ENCODE peak calls at places on chromosome 4, in six cellular contexts. T, L, H, C, P and F are unnamed samples.

GRCh38 chr4:48594185-48594584 is 104.1 kb downstream of the ZAR1 start:
- DNase-seq in T (no peak), L (no peak), H (no peak), C (no peak), P (no peak), F (no peak)

GRCh38 chr4:72424006-72424405 is 145.0 kb downstream of the ADAMTS3 start:
- DNase-seq in T (no peak), L (no peak), H (no peak), C (no peak), P (no peak), F (no peak)

GRCh38 chr4:9735515-9735914 is 45.9 kb upstream of the DRD5 start:
- DNase-seq in T (no peak), L (no peak), H (no peak), C (no peak), P (no peak), F (no peak)

GRCh38 chr4:69054578-69055200 is 41.6 kb upstream of the UGT2B7 start:
- DNase-seq in T (peak), L (no peak), H (no peak), C (no peak), P (no peak), F (no peak)

GRCh38 chr4:38868055-38868965 is 704 bp downstream of the FAM114A1 start:
- DNase-seq in T (no peak), L (peak), H (peak), C (peak), P (peak), F (no peak)

GRCh38 chr4:90113881-90114457 is 13.2 kb upstream of the CCSER1 start:
- DNase-seq in T (peak), L (no peak), H (no peak), C (no peak), P (no peak), F (no peak)

GRCh38 chr4:83606898-83607297 is 71.0 kb downstream of the GPAT3 start:
- DNase-seq in T (no peak), L (no peak), H (peak), C (no peak), P (no peak), F (no peak)

GRCh38 chr4:1598641-1599481 is 85.3 kb downstream of the FAM53A start:
- DNase-seq in T (no peak), L (no peak), H (no peak), C (no peak), P (no peak), F (peak)

GRCh38 chr4:104896623-104897296 is 249.9 kb upstream of the TET2 start:
- DNase-seq in T (no peak), L (no peak), H (no peak), C (no peak), P (no peak), F (no peak)

GRCh38 chr4:55321707-55322264 is 24.3 kb upstream of the SRD5A3 start:
- DNase-seq in T (peak), L (peak), H (peak), C (peak), P (peak), F (peak)

GRCh38 chr4:123396294-123397275 is at the start of gene SPRY1:
- DNase-seq in T (peak), L (peak), H (peak), C (peak), P (peak), F (peak)

GRCh38 chr4:120209706-120210105 is 143.1 kb upstream of the MAD2L1 start:
- DNase-seq in T (no peak), L (no peak), H (no peak), C (no peak), P (no peak), F (no peak)

DNA sequence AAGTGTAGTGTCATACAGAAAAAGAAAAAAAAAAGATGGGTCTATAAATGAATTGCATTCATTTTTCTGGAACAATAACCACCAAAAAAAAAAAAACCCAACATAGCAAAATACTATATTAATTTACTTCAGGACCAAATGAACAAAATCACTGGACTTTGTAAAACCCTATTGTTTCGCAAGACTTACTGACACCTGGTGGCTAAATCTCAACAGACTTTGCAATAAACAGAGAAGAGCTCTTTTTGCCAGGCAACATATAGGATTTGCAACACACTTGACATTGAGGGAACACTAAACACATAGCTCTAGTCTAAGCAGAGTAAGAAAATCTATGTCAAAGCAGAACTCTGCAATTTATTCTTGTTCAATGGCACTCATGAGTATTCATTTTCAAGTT is 990.2 kb downstream of the STPG2 start:
- DNase-seq in T (peak), L (no peak), H (no peak), C (no peak), P (no peak), F (no peak)
- TF ChIP-seq CTCF in T (peak), L (peak), H (no peak), C (peak), P (no peak), F (no peak)

DNA sequence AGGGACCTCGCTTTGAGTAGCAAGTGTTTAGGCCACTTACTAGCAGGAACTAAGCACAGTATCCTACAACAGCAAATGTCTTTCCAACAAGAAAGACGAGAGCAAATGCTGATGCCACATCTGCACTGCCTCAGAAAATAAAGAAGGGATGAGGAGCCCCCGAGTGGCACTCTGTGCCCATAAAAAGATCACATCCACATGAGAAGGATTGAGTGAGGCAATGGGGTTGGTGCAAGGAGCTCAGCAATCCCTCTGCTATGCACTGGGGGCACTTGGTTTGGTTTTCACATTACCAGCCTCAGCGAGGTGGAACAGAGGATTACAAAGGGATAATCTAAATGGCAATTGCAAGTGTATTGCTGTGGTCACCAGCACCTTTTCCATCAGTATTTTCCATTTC is 252.8 kb upstream of the SLC7A11 start:
- DNase-seq in T (peak), L (no peak), H (no peak), C (no peak), P (no peak), F (no peak)
- TF ChIP-seq CTCF in T (peak), L (no peak), H (no peak), C (no peak), P (no peak), F (no peak)

DNA sequence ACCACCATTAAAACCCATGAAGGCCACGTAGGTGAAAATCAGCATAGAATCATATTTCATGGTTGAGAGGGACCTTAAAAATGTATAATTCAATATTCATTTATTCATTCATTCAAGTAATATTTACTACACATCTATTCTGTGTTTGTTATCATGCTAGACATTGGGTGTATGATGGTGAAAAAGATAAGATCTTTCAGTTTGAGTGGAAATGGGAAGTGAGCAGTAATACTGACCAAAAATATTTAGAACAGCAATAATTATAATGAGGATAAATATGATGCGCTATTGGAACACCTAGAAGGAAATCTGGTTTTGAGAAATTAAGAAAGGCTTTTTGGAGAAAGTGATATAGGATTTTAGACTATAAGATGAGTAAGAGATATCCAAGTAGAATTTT is 28.0 kb downstream of the DKK2 start:
- DNase-seq in T (no peak), L (no peak), H (no peak), C (no peak), P (no peak), F (no peak)
- TF ChIP-seq CTCF in T (no peak), L (no peak), H (no peak), C (no peak), P (no peak), F (no peak)

GRCh38 chr4:108013955-108014354 is 24.3 kb downstream of the HADH start:
- DNase-seq in T (no peak), L (no peak), H (no peak), C (no peak), P (no peak), F (no peak)
- TF ChIP-seq CTCF in T (no peak), L (no peak), H (no peak), C (no peak), P (no peak), F (no peak)

GRCh38 chr4:99462875-99463464 is 27.8 kb upstream of the ADH7 start:
- DNase-seq in T (peak), L (peak), H (peak), C (peak), P (peak), F (peak)
- TF ChIP-seq CTCF in T (peak), L (peak), H (peak), C (peak), P (peak), F (peak)

GRCh38 chr4:159097144-159097543 is 5.7 kb upstream of the RAPGEF2 start:
- DNase-seq in T (no peak), L (no peak), H (no peak), C (no peak), P (no peak), F (no peak)
- TF ChIP-seq CTCF in T (no peak), L (no peak), H (no peak), C (no peak), P (no peak), F (no peak)

DNA sequence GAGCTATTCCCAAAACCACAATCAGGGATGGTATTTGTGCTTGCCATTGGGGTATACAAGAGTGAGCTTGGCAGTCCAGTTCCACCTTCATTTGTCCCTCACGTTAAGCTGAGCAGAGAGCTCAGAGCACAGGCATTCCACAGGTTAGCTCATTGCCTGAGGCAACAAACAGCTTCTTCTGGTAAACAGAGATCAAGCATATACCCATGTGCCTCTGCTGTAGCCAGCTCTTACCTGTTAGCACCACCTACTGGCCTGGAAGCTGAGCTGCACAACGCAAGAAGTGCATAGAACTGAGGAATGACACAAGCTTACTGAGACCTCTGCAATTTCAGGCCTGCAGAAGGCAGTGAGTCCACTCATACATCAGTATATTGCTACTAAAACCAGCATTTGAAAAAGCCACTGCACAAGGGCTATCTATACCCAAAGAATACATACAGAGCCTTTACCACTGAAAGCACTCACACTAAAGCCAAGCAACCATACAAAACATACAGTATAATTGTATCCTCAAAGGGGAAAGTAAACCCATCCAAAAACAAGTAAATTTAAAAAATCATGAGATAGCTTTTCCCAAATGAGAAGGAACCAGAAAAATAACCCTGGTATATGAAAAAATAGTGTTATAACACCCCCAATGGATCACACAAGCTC is 258.3 kb upstream of the GABRA2 start:
- DNase-seq in T (peak), L (peak), H (no peak), C (peak), P (no peak), F (peak)
- TF ChIP-seq CTCF in T (peak), L (peak), H (no peak), C (peak), P (no peak), F (peak)

GRCh38 chr4:143270266-143270838 is 66.3 kb upstream of the GAB1 start:
- DNase-seq in T (no peak), L (no peak), H (no peak), C (no peak), P (no peak), F (no peak)

DNA sequence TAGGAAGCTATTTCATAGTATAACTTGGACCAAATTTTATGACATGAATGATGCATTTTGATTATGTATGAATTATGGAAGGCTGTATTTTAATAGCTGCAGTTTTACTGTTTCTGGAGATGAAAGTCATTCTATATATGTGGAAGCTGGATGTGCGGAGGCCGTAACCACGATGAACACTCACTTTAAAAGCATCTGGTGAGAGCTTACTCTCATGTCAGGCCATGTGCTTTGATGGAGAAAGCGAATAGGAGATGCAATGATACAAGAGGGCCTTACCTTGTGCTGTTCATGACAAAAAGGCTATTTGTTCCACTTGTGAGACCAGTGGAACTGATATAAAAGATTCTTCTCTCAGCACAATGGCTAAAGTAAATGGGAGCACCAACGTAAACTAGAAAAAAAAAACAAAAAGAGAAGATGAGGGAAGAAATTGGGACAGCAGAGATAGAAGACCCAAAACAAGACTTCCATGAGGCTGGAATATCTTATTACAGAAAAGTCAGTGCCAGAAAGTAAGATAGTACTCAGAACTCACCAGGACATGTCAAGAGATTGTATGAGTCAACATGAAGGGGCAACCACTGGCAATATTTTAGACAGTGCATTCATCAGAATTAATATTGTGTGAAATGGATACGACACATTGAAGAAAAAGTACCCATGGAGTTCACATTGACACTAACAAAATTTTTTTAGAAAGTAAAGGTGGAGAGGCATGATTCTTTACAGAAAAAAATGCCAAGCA is 63.3 kb upstream of the GAB1 start:
- DNase-seq in T (no peak), L (no peak), H (no peak), C (no peak), P (no peak), F (no peak)
- TF ChIP-seq CTCF in T (no peak), L (no peak), H (no peak), C (no peak), P (no peak), F (no peak)

GRCh38 chr4:183540498-183540953 is 35.7 kb downstream of the ING2 start:
- DNase-seq in T (no peak), L (no peak), H (peak), C (no peak), P (no peak), F (no peak)
- TF ChIP-seq CTCF in T (no peak), L (no peak), H (no peak), C (no peak), P (no peak), F (no peak)

GRCh38 chr4:73970945-73971344 is 10.9 kb downstream of the PF4 start:
- DNase-seq in T (no peak), L (no peak), H (no peak), C (no peak), P (no peak), F (no peak)

GRCh38 chr4:73967891-73968290 is 13.9 kb downstream of the PF4 start:
- DNase-seq in T (no peak), L (no peak), H (no peak), C (no peak), P (no peak), F (no peak)

GRCh38 chr4:73962724-73963123 is 19.1 kb downstream of the PF4 start:
- DNase-seq in T (no peak), L (no peak), H (no peak), C (no peak), P (no peak), F (no peak)

GRCh38 chr4:73970011-73970410 is 11.8 kb downstream of the PF4 start:
- DNase-seq in T (no peak), L (no peak), H (no peak), C (no peak), P (no peak), F (no peak)

DNA sequence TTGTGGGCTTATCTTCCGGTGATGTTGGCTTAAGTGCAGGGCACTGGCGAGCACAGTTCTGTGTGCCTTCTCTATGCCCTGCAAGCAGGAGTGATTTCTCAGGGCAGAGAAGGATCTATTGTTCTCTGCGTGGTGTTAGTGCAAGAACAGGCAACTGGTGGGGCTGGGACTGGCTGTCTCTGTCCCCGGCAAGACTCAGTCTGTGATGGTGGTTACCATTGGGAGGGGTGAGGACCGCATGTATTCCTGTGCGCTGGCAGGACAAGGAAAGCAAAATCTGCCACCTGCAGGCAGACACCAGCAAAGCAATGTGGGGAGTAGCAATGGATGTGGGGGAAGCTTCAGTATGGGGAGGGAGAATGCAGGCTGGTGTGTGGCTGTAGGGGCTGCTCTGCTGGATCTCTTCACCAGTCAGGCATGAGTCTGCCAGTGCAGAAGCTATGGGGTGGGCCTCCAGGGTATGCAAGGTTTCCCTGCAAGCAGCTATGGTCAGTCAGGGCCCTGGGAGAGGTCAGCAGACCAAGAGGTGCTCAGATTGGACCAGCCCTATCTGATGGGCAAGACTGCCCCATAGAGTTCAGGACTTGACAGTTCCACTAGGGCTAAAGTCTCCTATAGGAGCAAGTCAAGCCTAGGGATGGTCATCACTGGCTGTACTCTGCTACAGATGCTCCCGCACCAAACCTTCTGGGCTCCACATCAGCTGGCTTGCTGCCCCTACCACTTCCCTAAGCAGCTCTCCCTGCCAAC is 16.8 kb downstream of the PF4 start:
- DNase-seq in T (no peak), L (no peak), H (no peak), C (no peak), P (peak), F (peak)
- TF ChIP-seq CTCF in T (peak), L (no peak), H (no peak), C (peak), P (peak), F (peak)